ENCODE peak calls at places on chromosomes 3 and 15, in eight cellular contexts. Y, Z, I, J, A, Q, B and R are unnamed samples.

GRCh38 chr3:146715176-146715575 is 110.0 kb upstream of the PLSCR5 start:
- DNase-seq in Y (peak; percentile 2), Z (no peak), I (no peak), J (no peak), A (no peak), Q (no peak), B (peak; percentile 43), R (no peak)

GRCh38 chr3:114299421-114299820 is 5.6 kb downstream of the TIGIT start:
- DNase-seq in Y (no peak), Z (no peak), I (no peak), J (no peak), A (no peak), Q (no peak), B (no peak), R (no peak)

GRCh38 chr15:71296032-71296686 is 180.9 kb downstream of the THSD4 start:
- DNase-seq in Y (no peak), Z (peak; percentile 58), I (no peak), J (no peak), A (no peak), Q (no peak), B (peak; percentile 57), R (no peak)

GRCh38 chr3:127457094-127457475 is 133.4 kb downstream of the TPRA1 start:
- DNase-seq in Y (no peak), Z (peak; percentile 25), I (peak; percentile 22), J (peak; percentile 51), A (peak; percentile 19), Q (no peak), B (peak; percentile 36), R (no peak)

GRCh38 chr3:73510784-73511183 is 114.0 kb downstream of the PDZRN3 start:
- DNase-seq in Y (no peak), Z (no peak), I (no peak), J (no peak), A (no peak), Q (no peak), B (no peak), R (no peak)

GRCh38 chr3:156493887-156494286 is 61.0 kb downstream of the SSR3 start:
- DNase-seq in Y (no peak), Z (no peak), I (no peak), J (no peak), A (no peak), Q (no peak), B (no peak), R (no peak)

GRCh38 chr3:192887047-192887446 is 30.6 kb downstream of the MB21D2 start:
- DNase-seq in Y (no peak), Z (no peak), I (no peak), J (no peak), A (no peak), Q (no peak), B (peak; percentile 39), R (no peak)

GRCh38 chr3:31102196-31102879 is 207.9 kb upstream of the GADL1 start:
- DNase-seq in Y (no peak), Z (no peak), I (no peak), J (no peak), A (no peak), Q (no peak), B (no peak), R (no peak)

GRCh38 chr15:58065011-58065444 is 483 bp downstream of the ALDH1A2 start:
- DNase-seq in Y (no peak), Z (no peak), I (peak; percentile 38), J (peak; percentile 51), A (peak; percentile 26), Q (no peak), B (no peak), R (no peak)

GRCh38 chr3:141405581-141405980 is 37.3 kb downstream of the ZBTB38 start:
- DNase-seq in Y (peak; percentile 30), Z (no peak), I (no peak), J (no peak), A (no peak), Q (no peak), B (peak; percentile 76), R (no peak)

GRCh38 chr3:154862265-154862664 is 217.9 kb upstream of the MME start:
- DNase-seq in Y (no peak), Z (peak; percentile 63), I (no peak), J (no peak), A (no peak), Q (no peak), B (peak; percentile 89), R (no peak)

GRCh38 chr3:60291115-60291514 is 960.1 kb downstream of the FHIT start:
- DNase-seq in Y (no peak), Z (no peak), I (no peak), J (no peak), A (no peak), Q (no peak), B (no peak), R (no peak)

GRCh38 chr15:79985571-79985970 is 14.6 kb upstream of the BCL2A1 start:
- DNase-seq in Y (no peak), Z (no peak), I (no peak), J (no peak), A (no peak), Q (no peak), B (no peak), R (no peak)

GRCh38 chr3:119294889-119295769 is 946 bp downstream of the ARHGAP31 start:
- DNase-seq in Y (peak; percentile 63), Z (no peak), I (peak; percentile 45), J (peak; percentile 67), A (peak; percentile 39), Q (no peak), B (peak; percentile 49), R (no peak)

GRCh38 chr15:28086175-28086703 is 12.9 kb downstream of the OCA2 start:
- DNase-seq in Y (peak; percentile 28), Z (no peak), I (no peak), J (no peak), A (no peak), Q (no peak), B (peak; percentile 46), R (no peak)

GRCh38 chr3:15875016-15875689 is 77.4 kb upstream of the ANKRD28 start:
- DNase-seq in Y (no peak), Z (no peak), I (no peak), J (no peak), A (no peak), Q (no peak), B (peak; percentile 52), R (no peak)

GRCh38 chr15:74937226-74937601 is 659 bp downstream of the COX5A start:
- DNase-seq in Y (no peak), Z (no peak), I (no peak), J (no peak), A (no peak), Q (no peak), B (no peak), R (no peak)

GRCh38 chr15:31359722-31360111 is 33.1 kb downstream of the KLF13 start:
- DNase-seq in Y (no peak), Z (no peak), I (no peak), J (no peak), A (no peak), Q (no peak), B (no peak), R (no peak)

GRCh38 chr3:187931111-187931510 is 185.8 kb upstream of the BCL6 start:
- DNase-seq in Y (no peak), Z (peak; percentile 77), I (no peak), J (no peak), A (no peak), Q (no peak), B (no peak), R (no peak)

GRCh38 chr3:53175613-53176537 is 14.9 kb downstream of the PRKCD start:
- DNase-seq in Y (no peak), Z (no peak), I (no peak), J (no peak), A (no peak), Q (no peak), B (no peak), R (no peak)

GRCh38 chr3:117084739-117085270 is 375.2 kb downstream of the TUSC7 start:
- DNase-seq in Y (no peak), Z (no peak), I (no peak), J (no peak), A (no peak), Q (no peak), B (peak; percentile 5), R (no peak)